ENCODE peak calls at places on chromosomes 13 and 19, in four cellular contexts. K, Q, B and E are unnamed samples.

GRCh38 chr19:32010071-32010470 is 335.3 kb upstream of the ZNF507 start:
- DNase-seq in K (no peak), Q (no peak), B (no peak), E (no peak)

GRCh38 chr13:33079960-33080359 is 63.7 kb downstream of the KL start:
- DNase-seq in Q (no peak), K (no peak), B (no peak), E (no peak)

GRCh38 chr13:50053844-50054243 is 38.6 kb downstream of the KCNRG start:
- DNase-seq in K (no peak), Q (no peak), B (no peak), E (no peak)

GRCh38 chr19:34495416-34495815 is 13.9 kb downstream of the WTIP start:
- DNase-seq in B (no peak), K (no peak), Q (no peak), E (no peak)

GRCh38 chr19:29806098-29806866 is 5.5 kb upstream of the CCNE1 start:
- DNase-seq in Q (peak; percentile 27), B (no peak), K (peak; percentile 41), E (peak; percentile 42)

GRCh38 chr19:8311461-8312260 is 3.5 kb upstream of the CD320 start:
- DNase-seq in K (peak; percentile 26), B (peak; percentile 27), Q (peak; percentile 24), E (peak; percentile 52)

GRCh38 chr13:95235944-95236343 is 65.3 kb downstream of the ABCC4 start:
- DNase-seq in K (peak; percentile 54), B (no peak), Q (no peak), E (no peak)

GRCh38 chr19:6713773-6714692 is 6.4 kb downstream of the C3 start:
- DNase-seq in Q (no peak), B (no peak), K (no peak), E (peak; percentile 42)

GRCh38 chr13:69180025-69180424 is 927.6 kb upstream of the ATXN8OS start:
- DNase-seq in B (no peak), K (no peak), Q (no peak), E (no peak)

DNA sequence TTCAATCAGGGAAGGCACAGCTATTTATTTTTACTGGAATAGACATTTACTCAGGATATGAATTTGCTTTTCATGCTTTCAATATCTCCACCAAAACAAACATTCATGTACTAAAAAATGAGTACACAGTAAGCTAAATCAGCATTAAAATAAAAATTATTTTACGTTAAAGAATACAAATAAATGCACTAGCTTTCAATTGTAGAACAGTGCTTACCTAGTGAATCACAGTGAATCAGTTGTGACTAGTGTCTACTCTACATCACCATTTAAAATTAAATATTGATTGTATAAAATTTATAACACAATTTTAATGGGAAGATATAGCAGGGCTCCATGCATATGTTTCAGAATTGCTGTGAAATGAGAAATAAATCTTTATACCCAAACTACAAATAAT is 929.6 kb upstream of the ATXN8OS start:
- DNase-seq in B (no peak), Q (no peak), K (no peak), E (no peak)
- H3K27ac ChIP-seq in B (no peak overlapping the region), Q (no peak overlapping the region), K (no peak overlapping the region), E (no peak overlapping the region)

GRCh38 chr13:102825921-102826706 is 19.7 kb upstream of the ERCC5 start:
- DNase-seq in K (no peak), Q (no peak), B (no peak), E (no peak)
- TF ChIP-seq CTCF in K (no peak), Q (no peak), B (no peak), E (no peak)

GRCh38 chr13:73082471-73082870 is 23.7 kb downstream of the KLF5 start:
- DNase-seq in B (no peak), K (no peak), Q (no peak), E (no peak)
- H3K27ac ChIP-seq in B (no peak overlapping the region), K (no peak overlapping the region), Q (no peak overlapping the region), E (no peak overlapping the region)

GRCh38 chr19:54158812-54159351 is 639 bp downstream of the LENG1 start:
- DNase-seq in Q (no peak), B (no peak), K (no peak), E (no peak)
- TF ChIP-seq CTCF in Q (no peak), B (no peak), K (no peak), E (no peak)

GRCh38 chr13:87094646-87095045 is 576.5 kb upstream of the SLITRK5 start:
- DNase-seq in Q (no peak), B (no peak), K (no peak), E (no peak)

GRCh38 chr13:87084192-87084591 is 587.0 kb upstream of the SLITRK5 start:
- DNase-seq in K (no peak), B (no peak), Q (no peak), E (no peak)

GRCh38 chr13:87093399-87093798 is 577.8 kb upstream of the SLITRK5 start:
- DNase-seq in Q (no peak), K (no peak), B (no peak), E (no peak)

GRCh38 chr13:87087741-87088140 is 583.4 kb upstream of the SLITRK5 start:
- DNase-seq in Q (no peak), B (no peak), K (no peak), E (no peak)

GRCh38 chr13:87089391-87089790 is 581.8 kb upstream of the SLITRK5 start:
- DNase-seq in B (no peak), Q (no peak), K (no peak), E (no peak)
- H3K27ac ChIP-seq in B (no peak overlapping the region), Q (no peak overlapping the region), K (no peak overlapping the region), E (no peak overlapping the region)

GRCh38 chr13:46131705-46132104 is 26.9 kb upstream of the CPB2 start:
- DNase-seq in K (no peak), B (no peak), Q (no peak), E (no peak)
- TF ChIP-seq CTCF in K (no peak), B (no peak), Q (no peak), E (no peak)